ENCODE peak calls at places on chromosomes 7 and 10, in six cellular contexts. Q is HepG2, B is GM12878, I is K562, O is SK-N-SH, S is H1. U is an unnamed sample.
A peak's percentile ranks its signal among the peaks of the same experiment; 100 is the strongest.

GRCh38 chr7:159024280-159024951 is 120.3 kb downstream of the VIPR2 start:
- DNase-seq in Q (no peak), B (no peak), I (no peak), O (no peak), S (no peak), U (no peak)

GRCh38 chr10:124943301-124944092 is 1.6 kb downstream of the ZRANB1 start:
- DNase-seq in Q (no peak), B (no peak), I (peak; percentile 0), O (no peak), S (no peak), U (no peak)

GRCh38 chr10:29895436-29895835 is 163.9 kb downstream of the JCAD start:
- DNase-seq in Q (no peak), B (no peak), I (no peak), O (peak; percentile 14), S (no peak), U (no peak)

GRCh38 chr10:11697718-11698527 is 44.3 kb upstream of the ECHDC3 start:
- DNase-seq in Q (peak; percentile 78), B (peak; percentile 76), I (no peak), O (no peak), S (no peak), U (no peak)

GRCh38 chr10:31261502-31262311 is 57.3 kb upstream of the ZEB1 start:
- DNase-seq in Q (no peak), B (no peak), I (no peak), O (no peak), S (no peak), U (no peak)

GRCh38 chr7:151503902-151504714 is 15.6 kb downstream of the RHEB start:
- DNase-seq in Q (peak; percentile 85), B (no peak), I (no peak), O (no peak), S (no peak), U (peak; percentile 71)

GRCh38 chr10:46550076-46550790 is 6.2 kb downstream of the GPRIN2 start:
- DNase-seq in Q (no peak), B (no peak), I (no peak), O (peak; percentile 50), S (peak; percentile 47), U (no peak)

GRCh38 chr7:144738708-144739314 is 97.0 kb downstream of the TPK1 start:
- DNase-seq in Q (peak; percentile 12), B (no peak), I (peak; percentile 12), O (peak; percentile 15), S (no peak), U (peak; percentile 2)

GRCh38 chr10:33460461-33461294 is 126.2 kb upstream of the NRP1 start:
- DNase-seq in Q (no peak), B (no peak), I (no peak), O (no peak), S (no peak), U (no peak)

GRCh38 chr7:108001759-108002725 is 919 bp downstream of the LAMB1 start:
- DNase-seq in Q (no peak), B (no peak), I (no peak), O (peak; percentile 95), S (peak; percentile 76), U (no peak)

GRCh38 chr7:108004220-108005142 is 1.5 kb upstream of the LAMB1 start:
- DNase-seq in Q (peak; percentile 88), B (no peak), I (no peak), O (no peak), S (peak; percentile 50), U (no peak)

GRCh38 chr7:108000875-108001758 is 1.8 kb downstream of the LAMB1 start:
- DNase-seq in Q (no peak), B (no peak), I (no peak), O (peak; percentile 70), S (peak; percentile 77), U (no peak)

GRCh38 chr7:108003591-108003935 is 602 bp upstream of the LAMB1 start:
- DNase-seq in Q (no peak), B (no peak), I (no peak), O (no peak), S (no peak), U (no peak)

DNA sequence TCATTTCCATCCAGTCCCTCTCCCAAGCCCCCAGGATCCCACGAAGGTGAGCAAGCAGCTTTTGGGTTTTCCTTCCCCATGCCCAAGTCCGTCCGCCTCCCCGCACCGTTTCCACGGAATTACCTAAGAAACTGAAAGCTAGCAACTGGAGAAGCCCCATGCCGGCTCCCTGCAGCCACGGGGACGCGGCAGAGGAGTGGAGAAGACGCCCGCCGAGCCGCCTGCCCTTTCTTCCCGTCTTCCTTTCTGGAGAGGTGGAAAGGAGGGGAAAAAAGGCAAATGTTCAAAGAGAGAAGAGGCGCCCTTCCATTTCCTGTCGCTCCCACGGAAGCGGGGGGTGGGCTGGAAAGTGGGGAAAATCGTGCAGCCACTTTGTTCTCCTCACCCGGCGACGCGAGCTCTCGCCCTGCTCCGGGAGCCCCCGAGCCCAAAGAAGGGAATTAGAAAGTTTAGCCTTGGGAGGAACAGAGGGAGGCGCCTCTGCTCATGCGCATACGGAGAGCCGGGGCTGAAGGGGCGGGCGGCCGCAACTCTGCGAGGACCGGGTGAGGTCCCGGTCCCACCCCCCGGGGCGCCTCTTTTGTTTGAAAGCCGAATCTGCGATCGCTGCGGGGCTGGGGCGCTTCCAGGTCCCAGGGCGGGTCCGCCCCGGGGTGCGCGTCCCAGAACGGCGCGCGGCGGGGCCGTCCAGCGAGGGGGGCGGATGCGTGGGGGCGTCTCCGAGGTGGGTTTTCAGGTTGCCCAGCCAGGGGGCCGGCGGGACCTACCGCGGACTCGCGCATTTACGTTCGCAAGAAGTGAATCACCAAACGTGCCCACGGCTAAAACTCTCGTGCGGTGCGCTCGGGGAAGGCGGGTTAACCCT is at the start of gene LAMB1:
- DNase-seq in Q (peak; percentile 73), B (no peak), I (peak; percentile 96), O (peak; percentile 98), S (peak; percentile 87), U (no peak)
- TF ChIP-seq GABPA in Q (peak; percentile 32), B (no peak), I (peak; percentile 52), O (peak; percentile 53), S (no peak), U (no peak)

GRCh38 chr7:93799750-93800357 is 90.7 kb downstream of the TFPI2 start:
- DNase-seq in Q (no peak), B (no peak), I (no peak), O (peak; percentile 17), S (no peak), U (no peak)
- TF ChIP-seq GABPA in Q (no peak), B (no peak), I (no peak), O (no peak), S (no peak), U (no peak)

GRCh38 chr7:146119016-146119415 is 2.4 kb downstream of the CNTNAP2 start:
- DNase-seq in Q (no peak), B (no peak), I (no peak), O (peak; percentile 33), S (no peak), U (no peak)

GRCh38 chr7:146116452-146117219 is at the start of gene CNTNAP2:
- DNase-seq in Q (no peak), B (no peak), I (no peak), O (peak; percentile 86), S (peak; percentile 72), U (peak; percentile 14)

GRCh38 chr7:146112755-146113154 is 3.8 kb upstream of the CNTNAP2 start:
- DNase-seq in Q (no peak), B (no peak), I (no peak), O (no peak), S (no peak), U (no peak)

DNA sequence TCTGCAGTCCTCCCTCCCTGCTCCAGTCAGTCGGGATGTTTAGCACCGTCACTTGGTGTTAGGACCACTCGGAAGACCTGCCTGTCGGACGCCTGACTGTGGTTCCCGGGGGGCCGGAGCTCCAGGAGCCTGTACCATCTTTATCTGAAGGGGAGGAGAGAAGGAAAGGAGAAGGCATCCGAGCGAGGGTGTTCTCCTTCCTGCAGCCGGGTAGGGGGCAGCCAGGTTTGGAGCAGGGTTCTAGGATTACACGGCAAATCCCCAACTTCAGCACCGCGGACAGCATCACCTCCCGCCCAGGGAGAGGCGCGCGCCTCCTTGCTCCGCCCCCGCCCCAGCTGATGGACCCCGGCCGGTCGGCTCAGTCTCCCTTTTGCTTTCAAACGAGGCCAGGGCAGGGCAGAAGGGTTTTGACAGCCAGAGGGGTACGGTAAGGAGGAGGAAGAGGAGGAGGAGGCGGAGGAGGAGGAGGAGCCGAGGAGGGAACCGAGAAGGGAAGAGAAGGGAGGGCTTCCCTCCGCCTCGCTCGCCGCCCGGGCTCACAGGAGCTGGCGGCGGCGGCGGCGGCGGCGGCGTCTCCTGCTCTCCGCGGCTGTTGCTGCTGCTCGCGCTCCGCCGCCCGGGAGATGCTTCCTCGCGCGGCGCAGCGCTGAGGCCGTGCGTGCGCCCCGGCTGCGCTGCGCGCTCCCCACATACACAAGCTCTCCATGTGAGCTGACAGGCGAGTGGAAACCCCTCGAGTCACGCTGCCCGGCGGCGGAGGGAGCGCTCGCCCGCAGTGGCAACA is 743 bp upstream of the CNTNAP2 start:
- DNase-seq in Q (no peak), B (no peak), I (peak; percentile 84), O (peak; percentile 86), S (peak; percentile 97), U (peak; percentile 27)
- TF ChIP-seq GABPA in Q (no peak), B (no peak), I (no peak), O (no peak), S (no peak), U (no peak)

DNA sequence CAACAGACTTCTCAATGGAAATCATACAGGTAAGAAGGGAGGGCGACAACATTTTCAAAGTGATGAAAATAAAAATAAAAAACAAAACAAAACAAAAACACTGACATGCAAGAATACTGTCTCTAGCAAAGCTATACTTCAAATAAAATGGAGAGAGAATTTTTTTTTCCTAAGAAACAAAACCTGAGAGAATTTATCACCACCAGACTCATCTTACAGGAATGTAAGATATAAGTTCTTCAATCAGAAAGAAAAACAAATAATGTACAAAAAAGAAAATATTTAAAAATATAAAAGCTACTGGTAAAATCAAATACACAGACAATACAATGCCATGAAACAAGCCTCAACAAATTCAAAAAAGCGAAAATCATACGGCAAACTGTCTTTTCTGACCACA is 113.2 kb downstream of the NRBF2 start:
- DNase-seq in Q (no peak), B (no peak), I (no peak), O (no peak), S (no peak), U (no peak)
- TF ChIP-seq GABPA in Q (no peak), B (no peak), I (no peak), O (no peak), S (no peak), U (no peak)

GRCh38 chr10:132509506-132510173 is 27.9 kb upstream of the INPP5A start:
- DNase-seq in Q (no peak), B (no peak), I (no peak), O (peak; percentile 10), S (no peak), U (no peak)

GRCh38 chr10:132511692-132512442 is 25.7 kb upstream of the INPP5A start:
- DNase-seq in Q (no peak), B (no peak), I (no peak), O (no peak), S (no peak), U (no peak)

GRCh38 chr10:132511092-132511491 is 26.5 kb upstream of the INPP5A start:
- DNase-seq in Q (no peak), B (peak; percentile 1), I (no peak), O (no peak), S (no peak), U (no peak)

GRCh38 chr10:132508497-132509443 is 28.8 kb upstream of the INPP5A start:
- DNase-seq in Q (no peak), B (no peak), I (no peak), O (peak; percentile 12), S (no peak), U (no peak)

DNA sequence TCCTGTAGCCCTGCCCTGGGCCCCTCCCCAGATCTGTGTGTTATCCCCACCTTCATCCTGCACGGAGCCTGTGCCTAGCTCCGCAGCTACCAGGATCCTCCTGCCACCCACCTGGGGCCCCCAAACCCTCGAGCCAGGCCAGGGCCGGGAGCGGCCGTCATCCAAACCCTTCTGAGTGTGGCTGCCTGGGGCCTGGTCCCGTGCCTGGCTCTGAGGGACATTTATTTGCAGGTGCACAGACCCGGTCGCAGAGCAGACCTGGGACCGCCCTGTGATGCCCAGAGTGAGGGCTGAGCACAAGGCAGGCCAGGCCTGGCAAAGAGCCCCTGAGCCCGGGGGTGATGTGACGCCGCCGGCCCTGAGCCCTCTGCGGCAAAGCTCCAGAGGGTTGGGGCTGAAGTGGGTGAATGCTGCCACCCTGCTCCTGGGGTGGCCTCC is 27.4 kb upstream of the INPP5A start:
- DNase-seq in Q (no peak), B (no peak), I (no peak), O (peak; percentile 17), S (no peak), U (no peak)
- TF ChIP-seq GABPA in Q (no peak), B (no peak), I (no peak), O (no peak), S (no peak), U (no peak)

U was measured in HL-60.